ENCODE peak calls at places on chromosome 15, in four cellular contexts. C is RWPE1, A is cerebellar nuclear complex, B is T-cell. V is an unnamed sample.

GRCh38 chr15:92629276-92629974 is 26.1 kb downstream of the FAM174B start:
- DNase-seq in C (no peak), A (no peak), B (no peak), V (no peak)

GRCh38 chr15:63553388-63553791 is 43.8 kb upstream of the FBXL22 start:
- DNase-seq in C (peak; percentile 68), A (no peak), B (no peak), V (no peak)

GRCh38 chr15:66704783-66705113 is 2.7 kb downstream of the SMAD6 start:
- DNase-seq in C (no peak), A (no peak), B (no peak), V (no peak)

GRCh38 chr15:33608714-33609113 is 297.9 kb downstream of the RYR3 start:
- DNase-seq in C (no peak), A (no peak), B (no peak), V (no peak)

GRCh38 chr15:45314960-45315359 is 62.9 kb downstream of the SLC28A2 start:
- DNase-seq in C (no peak), A (no peak), B (no peak), V (no peak)

GRCh38 chr15:29086891-29087290 is 182.7 kb downstream of the NSMCE3 start:
- DNase-seq in C (no peak), A (no peak), B (no peak), V (no peak)

GRCh38 chr15:76309561-76310330 is 1.5 kb downstream of the ETFA start:
- DNase-seq in C (no peak), A (no peak), B (no peak), V (no peak)

GRCh38 chr15:62344806-62345539 is 179.9 kb upstream of the C2CD4B start:
- DNase-seq in C (peak; percentile 71), A (no peak), B (peak; percentile 50), V (no peak)

GRCh38 chr15:92848852-92849598 is 51.1 kb upstream of the CHD2 start:
- DNase-seq in C (no peak), A (no peak), B (peak; percentile 27), V (no peak)

GRCh38 chr15:90062023-90062728 is 40.1 kb downstream of the IDH2 start:
- DNase-seq in C (peak; percentile 75), A (no peak), B (peak; percentile 51), V (no peak)

GRCh38 chr15:75202251-75203016 is 752 bp downstream of the C15orf39 start:
- DNase-seq in C (peak; percentile 75), A (no peak), B (peak; percentile 89), V (no peak)

GRCh38 chr15:49842331-49842730 is 221.5 kb downstream of the DTWD1 start:
- DNase-seq in C (no peak), A (no peak), B (no peak), V (no peak)

GRCh38 chr15:96869122-96869521 is 538.6 kb downstream of the NR2F2 start:
- DNase-seq in C (no peak), A (no peak), B (no peak), V (no peak)

GRCh38 chr15:51917493-51917892 is 54.1 kb downstream of the LEO1 start:
- DNase-seq in C (peak; percentile 38), A (no peak), B (no peak), V (no peak)

GRCh38 chr15:68614621-68615035 is 35.8 kb downstream of the CORO2B start:
- DNase-seq in C (no peak), A (no peak), B (no peak), V (peak; percentile 84)

GRCh38 chr15:83928392-83928734 is 274.4 kb downstream of the ADAMTSL3 start:
- DNase-seq in C (no peak), A (no peak), B (no peak), V (no peak)

GRCh38 chr15:76973362-76973743 is 21.6 kb upstream of the PSTPIP1 start:
- DNase-seq in C (no peak), A (no peak), B (peak; percentile 65), V (no peak)

GRCh38 chr15:54559405-54560064 is 581.3 kb downstream of the UNC13C start:
- DNase-seq in C (no peak), A (no peak), B (no peak), V (no peak)

GRCh38 chr15:58179741-58180381 is 41.7 kb downstream of the AQP9 start:
- DNase-seq in C (peak; percentile 55), A (no peak), B (no peak), V (no peak)

GRCh38 chr15:59515190-59515589 is 77.2 kb downstream of the FAM81A start:
- DNase-seq in C (no peak), A (no peak), B (no peak), V (no peak)

GRCh38 chr15:69612112-69612511 is 159.5 kb downstream of the RPLP1 start:
- DNase-seq in C (no peak), A (no peak), B (no peak), V (no peak)

GRCh38 chr15:89378699-89379422 is 44.2 kb upstream of the POLG start:
- DNase-seq in C (no peak), A (no peak), B (no peak), V (no peak)

GRCh38 chr15:27327467-27328045 is 356.6 kb downstream of the GABRG3 start:
- DNase-seq in C (no peak), A (no peak), B (no peak), V (no peak)

GRCh38 chr15:79101866-79102581 is 11.4 kb upstream of the RASGRF1 start:
- DNase-seq in C (no peak), A (no peak), B (no peak), V (no peak)